ENCODE peak calls at places on chromosomes 4 and X, in four cellular contexts. One of them, this sample, is unnamed.

GRCh38 chr4:25703731-25704388 is 48.2 kb downstream of the SLC34A2 start:
- DNase-seq in K562: no peak
- DNase-seq in HCT116: no peak
- DNase-seq in HepG2: no peak
- DNase-seq in this sample: no peak

GRCh38 chr4:60913026-60913425 is 287.1 kb upstream of the ADGRL3 start:
- DNase-seq in HepG2: no peak
- DNase-seq in K562: no peak
- DNase-seq in HCT116: no peak
- DNase-seq in this sample: no peak

GRCh38 chrX:34866636-34867035 is 76.0 kb upstream of the FAM47B start:
- DNase-seq in HCT116: no peak
- DNase-seq in K562: no peak
- DNase-seq in HepG2: no peak
- DNase-seq in this sample: no peak

GRCh38 chrX:83416273-83416672 is 91.8 kb upstream of the POU3F4 start:
- DNase-seq in HCT116: no peak
- DNase-seq in HepG2: no peak
- DNase-seq in K562: no peak
- DNase-seq in this sample: no peak

GRCh38 chr4:84503495-84504437 is 4.7 kb upstream of the NKX6-1 start:
- DNase-seq in HCT116: peak
- DNase-seq in HepG2: peak
- DNase-seq in K562: peak
- DNase-seq in this sample: peak

GRCh38 chrX:131845201-131845600 is 177.9 kb upstream of the STK26 start:
- DNase-seq in K562: no peak
- DNase-seq in HCT116: no peak
- DNase-seq in HepG2: no peak
- DNase-seq in this sample: no peak

GRCh38 chrX:2819345-2820130 is 9.2 kb upstream of the GYG2 start:
- DNase-seq in HCT116: no peak
- DNase-seq in K562: peak
- DNase-seq in HepG2: peak
- DNase-seq in this sample: no peak

GRCh38 chr4:144611850-144612249 is 34.1 kb upstream of the HHIP start:
- DNase-seq in K562: peak
- DNase-seq in HepG2: peak
- DNase-seq in HCT116: peak
- DNase-seq in this sample: no peak

GRCh38 chr4:109434793-109435080 is 1.1 kb downstream of the SEC24B start:
- DNase-seq in HepG2: no peak
- DNase-seq in HCT116: no peak
- DNase-seq in K562: no peak
- DNase-seq in this sample: no peak

GRCh38 chr4:76539979-76540378 is 105.0 kb downstream of the SHROOM3 start:
- DNase-seq in HCT116: no peak
- DNase-seq in K562: no peak
- DNase-seq in HepG2: no peak
- DNase-seq in this sample: no peak

GRCh38 chr4:145099653-145100052 is 1.5 kb downstream of the ABCE1 start:
- DNase-seq in HepG2: peak
- DNase-seq in HCT116: no peak
- DNase-seq in K562: no peak
- DNase-seq in this sample: no peak

GRCh38 chrX:3520458-3520857 is 174.0 kb upstream of the MXRA5 start:
- DNase-seq in K562: no peak
- DNase-seq in HCT116: no peak
- DNase-seq in HepG2: no peak
- DNase-seq in this sample: no peak

GRCh38 chr4:7431696-7432530 is 2.8 kb downstream of the PSAPL1 start:
- DNase-seq in K562: no peak
- DNase-seq in HCT116: no peak
- DNase-seq in HepG2: no peak
- DNase-seq in this sample: no peak

GRCh38 chr4:7430965-7431695 is 3.6 kb downstream of the PSAPL1 start:
- DNase-seq in HCT116: no peak
- DNase-seq in K562: no peak
- DNase-seq in HepG2: no peak
- DNase-seq in this sample: no peak

GRCh38 chr4:7429601-7430078 is 5.1 kb downstream of the PSAPL1 start:
- DNase-seq in HepG2: no peak
- DNase-seq in HCT116: no peak
- DNase-seq in K562: no peak
- DNase-seq in this sample: no peak

GRCh38 chr4:7429069-7429416 is 5.7 kb downstream of the PSAPL1 start:
- DNase-seq in HepG2: no peak
- DNase-seq in HCT116: no peak
- DNase-seq in K562: no peak
- DNase-seq in this sample: no peak

GRCh38 chr4:7430368-7430964 is 4.3 kb downstream of the PSAPL1 start:
- DNase-seq in K562: no peak
- DNase-seq in HepG2: no peak
- DNase-seq in HCT116: peak
- DNase-seq in this sample: no peak
- TF ChIP-seq TCF7L2 in K562: no peak
- TF ChIP-seq TCF7L2 in HepG2: no peak
- TF ChIP-seq TCF7L2 in HCT116: no peak
- TF ChIP-seq TCF7L2 in this sample: no peak

GRCh38 chr4:55866290-55866907 is 13.0 kb downstream of the EXOC1 start:
- DNase-seq in HCT116: peak
- DNase-seq in K562: peak
- DNase-seq in HepG2: no peak
- DNase-seq in this sample: no peak
- TF ChIP-seq CTCF in HCT116: no peak
- TF ChIP-seq CTCF in K562: no peak
- TF ChIP-seq CTCF in HepG2: no peak
- TF ChIP-seq CTCF in this sample: no peak

DNA sequence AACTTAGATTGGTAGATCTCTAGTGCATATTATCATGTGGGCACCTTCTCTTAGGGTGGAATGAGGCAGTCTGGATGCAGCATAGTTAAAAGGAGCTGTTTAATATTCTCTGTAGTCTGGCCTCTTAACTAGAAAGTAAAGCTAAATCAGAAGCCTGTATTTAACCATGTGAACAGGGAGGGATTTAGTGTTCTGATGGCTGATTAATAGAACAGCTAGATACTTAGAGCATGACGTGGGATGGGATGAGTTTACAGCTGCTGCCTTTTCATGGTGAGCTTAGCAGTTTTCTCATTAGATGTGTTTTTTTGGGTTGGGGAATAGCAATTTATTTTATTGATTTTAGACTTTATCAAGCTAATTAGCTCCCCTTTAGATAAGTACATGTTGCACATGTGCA is 34.0 kb downstream of the YIPF6 start:
- DNase-seq in HepG2: no peak
- DNase-seq in K562: no peak
- DNase-seq in HCT116: no peak
- DNase-seq in this sample: no peak
- H3K27ac ChIP-seq in HepG2: no peak
- H3K27ac ChIP-seq in K562: no peak
- H3K27ac ChIP-seq in HCT116: no peak
- H3K27ac ChIP-seq in this sample: no peak

DNA sequence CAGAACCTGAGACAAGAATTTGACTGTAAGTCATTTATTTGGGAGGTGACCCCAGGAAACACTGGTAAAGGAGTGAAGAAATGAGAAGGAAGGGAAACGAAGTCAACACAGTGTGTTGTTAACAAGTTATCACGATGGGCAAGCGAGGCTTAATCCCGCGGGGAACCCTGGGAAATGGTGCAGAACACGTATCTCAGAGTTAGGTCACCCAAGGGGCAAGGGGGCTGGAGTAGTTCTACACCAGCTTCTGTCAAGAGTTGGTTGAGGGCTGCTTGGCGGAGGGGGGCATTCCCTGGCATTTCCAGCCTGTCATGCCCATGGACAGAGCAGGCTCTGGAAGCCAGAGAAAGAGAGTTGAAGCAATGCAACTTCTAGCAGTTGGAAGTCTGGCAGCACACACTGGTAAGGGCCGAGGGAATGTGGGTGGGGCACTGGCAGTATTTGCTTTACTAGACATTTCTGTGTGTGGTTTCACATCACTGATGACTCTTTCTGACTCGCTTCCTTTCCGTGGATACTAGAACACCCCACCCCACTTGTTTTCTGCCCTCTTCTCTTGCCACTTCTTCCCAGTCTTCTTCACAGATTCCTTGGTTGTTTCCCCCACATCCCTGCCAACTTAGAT is 52.2 kb upstream of the ADGRG2 start:
- DNase-seq in HCT116: no peak
- DNase-seq in HepG2: no peak
- DNase-seq in K562: no peak
- DNase-seq in this sample: no peak
- TF ChIP-seq TCF7L2 in HCT116: no peak
- TF ChIP-seq TCF7L2 in HepG2: no peak
- TF ChIP-seq TCF7L2 in K562: no peak
- TF ChIP-seq TCF7L2 in this sample: no peak

GRCh38 chrX:7852166-7852565 is 9.2 kb downstream of the VCX start:
- DNase-seq in K562: no peak
- DNase-seq in HCT116: no peak
- DNase-seq in HepG2: no peak
- DNase-seq in this sample: no peak
- TF ChIP-seq CTCF in K562: no peak
- TF ChIP-seq CTCF in HCT116: no peak
- TF ChIP-seq CTCF in HepG2: peak
- TF ChIP-seq CTCF in this sample: no peak

GRCh38 chr4:172844556-172844955 is 324.1 kb upstream of the GALNT7 start:
- DNase-seq in K562: no peak
- DNase-seq in HepG2: no peak
- DNase-seq in HCT116: no peak
- DNase-seq in this sample: no peak

GRCh38 chr4:172843273-172843672 is 325.3 kb upstream of the GALNT7 start:
- DNase-seq in HepG2: no peak
- DNase-seq in HCT116: no peak
- DNase-seq in K562: no peak
- DNase-seq in this sample: no peak

GRCh38 chr4:172845281-172845680 is 323.3 kb upstream of the GALNT7 start:
- DNase-seq in HCT116: no peak
- DNase-seq in HepG2: no peak
- DNase-seq in K562: no peak
- DNase-seq in this sample: no peak

GRCh38 chr4:172838943-172839342 is 329.7 kb upstream of the GALNT7 start:
- DNase-seq in K562: no peak
- DNase-seq in HCT116: no peak
- DNase-seq in HepG2: no peak
- DNase-seq in this sample: no peak

DNA sequence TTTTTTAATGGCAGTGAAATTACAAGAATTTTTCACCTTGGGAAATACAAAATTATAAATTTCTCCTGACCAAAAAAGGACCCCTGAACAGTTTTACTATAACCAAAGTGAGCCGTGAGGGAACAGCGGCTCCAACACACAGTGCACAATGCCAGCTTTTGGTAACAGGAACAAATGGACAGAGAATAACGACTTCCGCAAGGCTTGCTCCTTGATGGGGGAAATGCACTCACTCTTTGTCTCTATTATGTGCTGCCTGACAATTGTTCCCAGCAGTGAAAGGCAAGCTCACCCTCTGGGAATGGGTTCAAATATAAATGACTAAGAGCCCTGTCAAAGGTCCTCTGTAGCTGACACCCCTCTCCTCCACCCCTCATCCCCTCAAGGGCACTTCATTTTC is 325.9 kb upstream of the GALNT7 start:
- DNase-seq in HCT116: no peak
- DNase-seq in K562: no peak
- DNase-seq in HepG2: no peak
- DNase-seq in this sample: no peak
- H3K27ac ChIP-seq in HCT116: no peak
- H3K27ac ChIP-seq in K562: no peak
- H3K27ac ChIP-seq in HepG2: no peak
- H3K27ac ChIP-seq in this sample: no peak